ENCODE peak calls at places on chromosomes 1 and 21, in ten cellular contexts. O is ovary, I is breast epithelium, F is GM12892, A is A549, G is esophagus squamous epithelium, Q is stomach, P is H54, L is NB4, C is tibial nerve. S is an unnamed sample.

GRCh38 chr1:156703741-156704140 is 1.6 kb downstream of the CRABP2 start:
- DNase-seq in A (no peak), C (no peak), O (no peak), P (no peak), F (no peak), L (no peak), Q (no peak), G (no peak), I (no peak), S (no peak)

GRCh38 chr1:97806996-97807395 is 113.8 kb downstream of the DPYD start:
- DNase-seq in F (no peak), C (no peak), P (no peak), O (no peak), Q (no peak), A (no peak), I (no peak), L (no peak), G (no peak), S (no peak)

GRCh38 chr1:167344112-167344511 is 123.4 kb downstream of the POU2F1 start:
- DNase-seq in F (no peak), C (no peak), Q (no peak), A (no peak), L (no peak), G (no peak), P (no peak), I (no peak), O (no peak), S (no peak)

GRCh38 chr1:71054281-71054731 is 6.7 kb upstream of the PTGER3 start:
- DNase-seq in O (no peak), I (no peak), C (no peak), Q (no peak), P (no peak), G (no peak), F (no peak), L (peak), A (no peak), S (no peak)

GRCh38 chr21:46009951-46010655 is 28.5 kb downstream of the COL6A1 start:
- DNase-seq in O (peak), F (no peak), P (no peak), L (no peak), C (no peak), Q (peak), A (no peak), G (no peak), I (no peak), S (no peak)

GRCh38 chr1:17998889-17999288 is 108.7 kb upstream of the IGSF21 start:
- DNase-seq in F (no peak), L (peak), I (no peak), P (no peak), A (peak), Q (no peak), C (no peak), O (no peak), G (no peak), S (no peak)

GRCh38 chr1:225156254-225156653 is 226.8 kb downstream of the DNAH14 start:
- DNase-seq in F (no peak), Q (no peak), A (no peak), G (no peak), P (no peak), C (no peak), O (no peak), L (peak), I (no peak), S (no peak)

GRCh38 chr1:186848509-186849130 is 19.9 kb downstream of the PLA2G4A start:
- DNase-seq in I (no peak), O (no peak), P (no peak), L (no peak), Q (no peak), F (no peak), C (no peak), G (no peak), A (peak), S (no peak)

DNA sequence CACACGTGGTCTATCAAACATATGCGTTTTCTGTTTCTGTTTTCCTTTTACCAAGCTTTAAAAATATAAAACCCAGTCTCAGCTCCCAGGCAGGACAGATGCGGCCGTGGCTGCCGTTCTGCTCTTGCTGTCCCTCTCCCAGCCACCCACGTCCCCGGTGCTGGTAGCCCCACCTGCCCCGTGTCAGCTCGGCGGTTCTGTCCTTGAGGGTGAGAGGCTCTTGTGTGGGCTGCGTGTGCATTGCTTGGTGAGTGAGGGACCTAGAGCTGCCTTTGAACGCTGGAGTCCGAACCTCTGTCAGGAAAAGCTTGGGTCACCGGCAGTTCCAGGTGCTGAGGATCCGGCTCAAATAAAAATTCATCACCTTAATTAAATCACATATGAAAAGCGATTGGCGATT is 4.4 kb downstream of the RER1 start:
- DNase-seq in P (no peak), Q (no peak), I (no peak), G (no peak), O (no peak), L (no peak), C (no peak), A (no peak), F (no peak), S (no peak)
- TF ChIP-seq POLR2A in P (no peak), Q (no peak), I (no peak), G (no peak), O (no peak), L (no peak), C (no peak), A (no peak), F (no peak), S (no peak)

DNA sequence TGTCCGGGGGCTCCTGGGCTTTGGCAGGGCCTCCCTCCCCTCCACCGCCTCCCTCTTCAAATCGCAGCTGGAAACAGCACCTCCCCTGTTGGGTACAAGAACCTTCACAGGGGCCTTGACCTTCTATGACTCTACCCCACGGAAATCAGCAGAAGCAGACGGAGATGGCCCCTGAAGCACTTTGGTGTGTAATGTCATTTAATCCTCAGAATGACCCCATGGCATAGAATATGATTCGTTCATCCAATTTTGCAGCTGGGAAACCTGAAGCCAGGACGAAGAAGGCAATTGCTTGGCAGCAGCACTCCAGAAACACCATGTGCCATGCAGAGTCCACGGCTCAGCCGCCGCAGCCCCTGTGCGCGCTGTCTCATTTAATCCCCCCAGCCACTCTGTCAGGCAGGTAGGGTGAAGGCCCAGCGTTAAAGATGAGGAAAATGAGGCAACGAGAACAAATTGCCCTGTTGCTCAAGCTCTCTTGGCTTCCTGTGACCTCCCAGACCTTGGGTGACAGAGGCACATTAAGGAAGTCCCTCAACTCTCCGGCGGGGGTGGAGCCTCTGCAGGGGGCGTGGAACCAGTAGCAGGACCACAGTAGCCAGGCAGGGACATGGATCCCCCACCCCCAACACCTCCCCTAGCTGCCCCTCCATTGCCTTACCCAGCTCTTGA is 25.8 kb upstream of the LAPTM5 start:
- DNase-seq in F (no peak), A (no peak), C (peak), Q (no peak), L (peak), O (no peak), I (no peak), P (no peak), G (no peak), S (peak)
- TF ChIP-seq POLR2A in F (no peak), A (no peak), C (no peak), Q (no peak), L (no peak), O (no peak), I (no peak), P (no peak), G (no peak), S (no peak)

DNA sequence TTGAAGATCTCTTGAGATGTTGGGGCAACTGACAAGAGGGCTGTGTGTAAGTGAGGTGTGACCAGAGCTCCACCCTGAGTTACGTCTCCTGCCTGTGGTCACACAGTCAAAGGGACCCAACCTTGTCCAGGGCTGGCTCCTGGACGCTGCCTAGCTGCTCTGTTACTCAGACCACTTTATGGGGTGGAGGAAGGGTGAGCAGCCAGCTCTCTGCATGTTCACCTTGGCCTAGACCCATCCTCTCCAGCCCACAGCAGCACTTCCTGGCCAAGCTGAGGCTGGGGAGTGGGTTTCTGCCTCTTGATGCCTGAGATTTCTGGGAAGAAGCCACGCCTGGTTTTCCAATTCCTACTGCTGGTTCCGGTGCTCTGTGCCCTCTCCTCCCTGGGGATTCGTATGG is 24.6 kb downstream of the SLC2A1 start:
- DNase-seq in F (no peak), O (no peak), G (no peak), Q (no peak), L (no peak), P (no peak), A (no peak), I (no peak), C (no peak), S (peak)
- TF ChIP-seq POLR2A in F (no peak), O (no peak), G (no peak), Q (no peak), L (no peak), P (no peak), A (no peak), I (no peak), C (no peak), S (no peak)

GRCh38 chr21:41425954-41426655 is at the start of gene MX1:
- DNase-seq in F (peak), A (peak), G (no peak), L (no peak), Q (peak), I (peak), C (peak), P (no peak), O (peak), S (peak)
- TF ChIP-seq POLR2A in F (peak), A (no peak), G (peak), L (no peak), Q (peak), I (peak), C (peak), P (peak), O (peak), S (peak)

DNA sequence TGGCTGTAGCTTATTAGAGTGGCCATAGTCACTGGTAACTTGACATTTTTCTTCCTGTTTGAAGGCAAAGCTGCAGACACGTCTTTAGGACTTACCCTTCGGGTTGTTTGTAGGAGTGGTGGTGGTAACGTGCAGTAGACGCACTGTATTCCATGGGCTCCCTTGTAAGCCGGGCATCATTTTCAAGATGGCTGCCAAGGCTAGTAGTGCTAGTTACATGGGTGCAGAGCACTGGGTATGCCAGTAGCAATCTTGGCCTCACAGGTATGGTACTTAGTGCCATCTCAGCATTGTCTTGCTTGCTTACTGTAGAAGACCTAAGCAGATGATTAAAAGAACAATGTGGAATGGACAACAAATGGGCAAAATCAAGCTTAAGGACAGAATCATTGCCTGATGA is 1.9 kb downstream of the YBX1 start:
- DNase-seq in C (no peak), F (no peak), P (no peak), A (peak), G (no peak), Q (no peak), O (no peak), I (no peak), L (peak), S (no peak)
- TF ChIP-seq POLR2A in C (no peak), F (no peak), P (no peak), A (no peak), G (no peak), Q (no peak), O (no peak), I (no peak), L (no peak), S (no peak)

DNA sequence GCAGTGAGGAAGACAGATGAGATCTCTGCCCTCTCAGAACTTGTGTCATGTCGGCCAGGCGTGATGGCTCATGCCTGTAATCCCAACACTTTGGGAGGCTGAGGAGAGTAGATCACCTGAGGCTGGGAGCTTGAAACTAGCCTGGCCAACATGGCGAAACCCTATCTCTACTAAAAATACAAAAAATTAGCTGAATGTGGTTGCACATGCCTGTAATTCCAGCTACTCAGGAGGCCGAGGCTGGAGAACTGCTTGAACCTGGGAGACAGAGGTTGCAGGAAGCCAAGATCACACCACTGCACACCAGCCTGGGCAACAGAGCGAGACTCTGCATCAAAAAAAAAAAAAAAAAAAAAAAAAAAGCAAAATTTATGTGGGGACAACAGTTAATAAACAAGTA is 40.9 kb upstream of the RALGPS2 start:
- DNase-seq in F (no peak), C (no peak), O (no peak), A (no peak), P (no peak), I (no peak), L (no peak), Q (no peak), G (no peak), S (no peak)
- TF ChIP-seq POLR2A in F (no peak), C (no peak), O (no peak), A (no peak), P (no peak), I (no peak), L (no peak), Q (no peak), G (no peak), S (no peak)

DNA sequence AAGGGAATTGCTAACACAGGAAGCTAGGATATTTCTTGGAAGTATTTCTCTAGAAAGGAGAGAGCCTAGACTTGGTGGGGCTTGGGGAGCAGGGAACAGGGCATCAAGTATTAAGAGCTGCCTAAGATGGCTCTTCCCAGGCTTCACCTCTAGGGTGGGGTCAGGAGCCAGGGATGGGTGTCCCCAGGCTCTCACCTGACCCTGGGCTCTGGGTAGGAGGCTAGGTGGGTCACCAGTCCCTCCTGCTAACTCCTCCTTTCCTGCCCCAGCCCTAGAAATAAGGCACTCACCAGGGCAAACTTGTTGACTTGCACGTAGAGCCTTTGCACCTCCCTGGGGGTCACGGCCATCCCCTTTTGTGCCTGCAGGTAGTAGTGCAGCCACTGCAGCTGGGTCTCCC is 15.0 kb downstream of the ETNK2 start:
- DNase-seq in G (no peak), O (no peak), I (no peak), C (no peak), L (no peak), Q (no peak), P (no peak), A (no peak), F (no peak), S (peak)
- TF ChIP-seq POLR2A in G (no peak), O (no peak), I (no peak), C (no peak), L (no peak), Q (no peak), P (no peak), A (no peak), F (no peak), S (no peak)

S was measured in upper lobe of left lung.